ENCODE peak calls at places on chromosomes 1 and 21, in six cellular contexts. Q is pancreas; S is mucosa of descending colon; O is brain microvascular endothelial cell; E is CD8-positive, alpha-beta T cell; F is Peyer's patch. I is an unnamed sample.

GRCh38 chr1:84693009-84693408 is 2.7 kb upstream of the SSX2IP start:
- DNase-seq in Q (no peak), S (no peak), O (no peak), E (no peak), F (no peak), I (peak; percentile 57)

GRCh38 chr1:45730780-45731319 is 19.6 kb downstream of the IPP start:
- DNase-seq in Q (no peak), S (no peak), O (no peak), E (no peak), F (no peak), I (no peak)

GRCh38 chr1:168470821-168471473 is 72.8 kb downstream of the XCL2 start:
- DNase-seq in Q (no peak), S (no peak), O (peak; percentile 84), E (no peak), F (no peak), I (no peak)

GRCh38 chr1:185956881-185957280 is 222.7 kb downstream of the HMCN1 start:
- DNase-seq in Q (no peak), S (no peak), O (no peak), E (no peak), F (no peak), I (no peak)

GRCh38 chr1:203306089-203306969 is 1.0 kb downstream of the BTG2 start:
- DNase-seq in Q (peak; percentile 81), S (peak; percentile 82), O (peak; percentile 40), E (no peak), F (peak; percentile 70), I (no peak)

GRCh38 chr1:192954705-192955265 is 104.4 kb downstream of the UCHL5 start:
- DNase-seq in Q (no peak), S (no peak), O (no peak), E (no peak), F (no peak), I (no peak)

GRCh38 chr1:46477153-46477929 is 12.3 kb upstream of the DMBX1 start:
- DNase-seq in Q (peak; percentile 56), S (peak; percentile 67), O (peak; percentile 68), E (peak; percentile 61), F (peak; percentile 83), I (peak; percentile 63)

GRCh38 chr1:110047463-110047862 is 13.0 kb downstream of the STRIP1 start:
- DNase-seq in Q (no peak), S (no peak), O (no peak), E (no peak), F (no peak), I (no peak)

GRCh38 chr21:29376556-29376955 is 77.8 kb downstream of the BACH1 start:
- DNase-seq in Q (no peak), S (no peak), O (peak; percentile 15), E (peak; percentile 34), F (no peak), I (peak; percentile 68)

GRCh38 chr1:226638608-226639007 is 90.0 kb downstream of the STUM start:
- DNase-seq in Q (no peak), S (peak; percentile 43), O (no peak), E (no peak), F (peak; percentile 34), I (no peak)

GRCh38 chr1:207993477-207994445 is 82.8 kb upstream of the CD34 start:
- DNase-seq in Q (no peak), S (no peak), O (no peak), E (no peak), F (no peak), I (peak; percentile 3)

GRCh38 chr21:33543505-33544129 is 779 bp downstream of the SON start:
- DNase-seq in Q (peak; percentile 67), S (peak; percentile 86), O (peak; percentile 38), E (peak; percentile 50), F (no peak), I (no peak)

GRCh38 chr1:185193756-185194155 is 36.8 kb downstream of the SWT1 start:
- DNase-seq in Q (no peak), S (no peak), O (no peak), E (no peak), F (no peak), I (no peak)

GRCh38 chr1:223156343-223156742 is 13.3 kb upstream of the TLR5 start:
- DNase-seq in Q (no peak), S (no peak), O (no peak), E (no peak), F (no peak), I (no peak)

GRCh38 chr1:85289207-85289847 is 12.9 kb upstream of the BCL10 start:
- DNase-seq in Q (no peak), S (no peak), O (peak; percentile 90), E (no peak), F (no peak), I (no peak)

GRCh38 chr21:29104239-29104708 is 26.2 kb upstream of the MAP3K7CL start:
- DNase-seq in Q (no peak), S (no peak), O (no peak), E (no peak), F (no peak), I (no peak)

GRCh38 chr1:240869071-240869470 is 257.1 kb upstream of the GREM2 start:
- DNase-seq in Q (no peak), S (no peak), O (no peak), E (no peak), F (no peak), I (no peak)

GRCh38 chr1:50603274-50604271 is 180.3 kb upstream of the DMRTA2 start:
- DNase-seq in Q (no peak), S (no peak), O (peak; percentile 25), E (no peak), F (no peak), I (no peak)

GRCh38 chr1:44038876-44039657 is 7.8 kb upstream of the SLC6A9 start:
- DNase-seq in Q (no peak), S (no peak), O (peak; percentile 72), E (no peak), F (no peak), I (no peak)

DNA sequence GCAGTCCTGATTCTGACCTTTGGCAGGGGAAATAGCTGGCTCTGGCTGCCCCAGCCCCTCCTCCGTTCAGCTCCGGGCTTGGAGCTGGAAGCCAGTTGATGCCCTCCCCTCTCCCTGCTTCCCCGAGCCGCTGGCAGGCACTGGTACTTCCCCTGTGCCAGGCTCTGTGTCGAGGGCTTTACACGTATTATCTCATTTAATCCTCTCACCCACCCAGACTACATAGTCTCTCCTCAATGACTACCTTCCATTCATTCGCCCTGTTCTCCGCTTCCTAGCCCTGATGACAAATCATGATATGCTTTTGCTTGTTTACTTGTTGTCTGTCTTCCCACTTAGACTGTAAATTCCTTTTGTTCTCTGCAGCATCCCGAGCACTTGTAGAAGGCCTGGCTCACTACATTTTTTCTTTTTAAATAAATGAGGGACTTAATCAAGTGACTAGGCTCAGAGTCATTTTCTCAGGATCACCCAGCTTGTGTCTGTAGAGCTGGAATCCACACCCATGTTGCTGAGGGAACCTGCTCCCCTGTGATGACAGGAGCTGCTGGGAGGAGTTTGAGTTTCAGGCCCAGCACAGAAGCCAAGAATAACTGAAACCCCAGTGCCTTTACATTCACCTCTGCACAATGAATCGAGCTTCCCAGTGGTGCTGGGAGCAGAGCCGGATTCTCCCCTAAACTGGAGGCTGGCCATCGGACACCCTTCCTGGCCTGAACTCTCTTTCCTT is 58.2 kb downstream of the UBIAD1 start:
- DNase-seq in Q (no peak), S (no peak), O (no peak), E (no peak), F (no peak), I (no peak)
- H3K4me3 ChIP-seq in Q (no peak overlapping the region), S (no peak overlapping the region), O (no peak overlapping the region), E (no peak overlapping the region), F (no peak overlapping the region), I (no peak overlapping the region)

DNA sequence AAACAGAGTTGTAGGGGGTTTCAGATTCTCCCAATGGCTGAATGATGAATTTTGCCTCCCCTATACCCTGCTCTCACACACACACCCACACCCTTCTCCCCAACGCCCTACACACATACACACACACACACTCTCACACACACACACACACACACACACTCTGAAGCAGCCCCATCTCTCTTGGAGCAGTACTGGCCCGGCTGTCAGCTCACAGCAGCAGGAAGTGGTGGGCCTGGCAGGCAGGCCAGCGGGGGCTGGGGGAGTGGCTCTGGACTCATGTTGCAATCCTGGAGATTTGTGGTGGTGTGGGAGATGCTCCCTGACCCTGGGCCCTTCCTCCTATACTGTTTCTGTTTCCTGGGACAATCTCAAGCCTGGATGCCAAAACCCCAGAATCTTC is 2.2 kb downstream of the IKBKE start:
- DNase-seq in Q (no peak), S (no peak), O (peak; percentile 85), E (no peak), F (peak; percentile 48), I (peak; percentile 32)
- H3K4me3 ChIP-seq in Q (no peak overlapping the region), S (no peak overlapping the region), O (peak overlapping the region; percentile 24), E (peak overlapping the region; percentile 89), F (no peak overlapping the region), I (no peak overlapping the region)

DNA sequence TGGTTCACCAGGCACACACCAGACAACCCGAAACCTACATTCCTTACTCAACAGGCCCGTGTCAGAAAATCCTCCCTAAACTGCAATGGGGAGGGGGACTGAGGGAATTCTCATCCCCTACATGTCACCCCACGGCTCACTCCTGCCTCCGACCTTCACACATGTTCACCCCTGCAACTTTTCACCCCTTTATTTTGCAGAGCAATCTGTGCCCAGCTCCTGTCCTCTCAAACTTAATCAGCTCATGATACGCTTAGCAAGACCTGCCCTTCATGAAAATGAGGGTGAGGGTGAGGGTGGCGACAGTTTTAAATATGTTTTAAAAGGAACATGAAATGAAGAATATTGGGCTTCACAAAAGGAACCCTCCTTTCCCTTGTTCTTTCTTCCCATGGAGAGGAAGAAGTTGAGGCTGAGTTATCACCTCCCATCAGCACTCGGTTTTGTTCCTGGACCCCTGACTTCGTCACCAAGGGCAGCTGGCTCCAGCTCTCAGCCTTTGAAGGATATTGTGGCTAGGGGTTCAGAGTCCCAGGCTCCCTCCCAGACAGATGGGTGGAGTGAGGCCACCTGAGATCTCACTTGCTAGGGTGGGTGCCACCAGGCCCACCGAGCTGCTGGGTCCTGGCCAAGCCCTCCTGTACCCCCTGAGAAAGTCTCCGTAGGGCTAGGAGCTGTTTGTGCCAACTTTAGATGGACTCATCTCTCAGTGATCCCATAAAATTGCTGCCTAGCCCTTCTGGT is 6.7 kb downstream of the MX2 start:
- DNase-seq in Q (no peak), S (peak; percentile 49), O (no peak), E (no peak), F (peak; percentile 31), I (no peak)
- H3K4me3 ChIP-seq in Q (no peak overlapping the region), S (no peak overlapping the region), O (no peak overlapping the region), E (peak overlapping the region; percentile 66), F (no peak overlapping the region), I (no peak overlapping the region)

GRCh38 chr1:29708381-29708780 is 472.1 kb downstream of the PTPRU start:
- DNase-seq in Q (no peak), S (no peak), O (no peak), E (no peak), F (no peak), I (no peak)

GRCh38 chr1:29704430-29704829 is 468.1 kb downstream of the PTPRU start:
- DNase-seq in Q (no peak), S (no peak), O (no peak), E (no peak), F (no peak), I (no peak)

GRCh38 chr1:29707796-29708195 is 471.5 kb downstream of the PTPRU start:
- DNase-seq in Q (no peak), S (no peak), O (no peak), E (no peak), F (no peak), I (no peak)

GRCh38 chr1:29708818-29709710 is 472.7 kb downstream of the PTPRU start:
- DNase-seq in Q (no peak), S (no peak), O (peak; percentile 34), E (no peak), F (no peak), I (no peak)

DNA sequence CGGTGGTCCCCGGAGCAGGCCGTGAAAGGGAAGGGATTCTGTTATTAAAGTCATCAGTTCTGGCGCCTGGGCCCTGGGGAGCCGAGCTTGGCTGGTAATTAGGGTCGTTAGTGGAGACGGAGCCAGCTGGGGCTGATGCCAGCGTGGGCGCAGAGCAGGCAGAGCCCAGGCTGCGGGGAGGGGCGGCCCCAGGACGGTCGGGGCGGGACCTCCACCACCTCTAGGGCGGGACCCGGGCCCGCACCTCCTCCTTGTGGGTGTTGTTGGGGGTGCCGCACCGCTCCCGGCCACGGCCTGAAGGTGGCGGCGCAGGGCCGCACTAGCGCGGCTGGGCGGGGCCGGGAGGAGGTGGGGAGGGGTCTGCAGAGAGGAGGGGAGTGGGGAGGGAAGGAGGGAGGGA is 470.6 kb downstream of the PTPRU start:
- DNase-seq in Q (peak; percentile 9), S (no peak), O (no peak), E (no peak), F (no peak), I (peak; percentile 36)
- H3K4me3 ChIP-seq in Q (no peak overlapping the region), S (no peak overlapping the region), O (peak overlapping the region; percentile 24), E (no peak overlapping the region), F (no peak overlapping the region), I (no peak overlapping the region)

I was measured in Jurkat, Clone E6-1.